ENCODE peak calls at places on chromosome 15, in five cellular contexts. X is HepG2, W is K562, N is GM12878, G is H1. O is an unnamed sample.

GRCh38 chr15:95464091-95464888 is 866.2 kb upstream of the NR2F2 start:
- DNase-seq in X (no peak), W (no peak), N (no peak), G (no peak), O (no peak)

GRCh38 chr15:76626611-76627010 is 278.5 kb downstream of the SCAPER start:
- DNase-seq in X (no peak), W (no peak), N (no peak), G (no peak), O (no peak)

GRCh38 chr15:41883484-41883825 is 10.4 kb downstream of the SPTBN5 start:
- DNase-seq in X (no peak), W (no peak), N (no peak), G (no peak), O (no peak)

GRCh38 chr15:52680756-52681155 is 1.6 kb upstream of the ATOSA start:
- DNase-seq in X (no peak), W (no peak), N (no peak), G (no peak), O (no peak)

GRCh38 chr15:64883997-64884511 is 27.6 kb upstream of the ANKDD1A start:
- DNase-seq in X (no peak), W (no peak), N (peak), G (no peak), O (peak)

GRCh38 chr15:57427367-57427821 is 51.1 kb downstream of the CGNL1 start:
- DNase-seq in X (peak), W (no peak), N (no peak), G (peak), O (no peak)

GRCh38 chr15:58015565-58015964 is 49.9 kb downstream of the ALDH1A2 start:
- DNase-seq in X (no peak), W (no peak), N (no peak), G (no peak), O (no peak)

GRCh38 chr15:60407406-60407805 is 9.6 kb upstream of the ANXA2 start:
- DNase-seq in X (no peak), W (no peak), N (no peak), G (no peak), O (no peak)

GRCh38 chr15:92049290-92050008 is 195.9 kb downstream of the SLCO3A1 start:
- DNase-seq in X (no peak), W (no peak), N (no peak), G (no peak), O (no peak)

GRCh38 chr15:48566669-48567068 is 78.8 kb downstream of the FBN1 start:
- DNase-seq in X (no peak), W (no peak), N (no peak), G (no peak), O (no peak)

GRCh38 chr15:27046891-27047290 is 75.9 kb downstream of the GABRG3 start:
- DNase-seq in X (no peak), W (no peak), N (no peak), G (no peak), O (no peak)

DNA sequence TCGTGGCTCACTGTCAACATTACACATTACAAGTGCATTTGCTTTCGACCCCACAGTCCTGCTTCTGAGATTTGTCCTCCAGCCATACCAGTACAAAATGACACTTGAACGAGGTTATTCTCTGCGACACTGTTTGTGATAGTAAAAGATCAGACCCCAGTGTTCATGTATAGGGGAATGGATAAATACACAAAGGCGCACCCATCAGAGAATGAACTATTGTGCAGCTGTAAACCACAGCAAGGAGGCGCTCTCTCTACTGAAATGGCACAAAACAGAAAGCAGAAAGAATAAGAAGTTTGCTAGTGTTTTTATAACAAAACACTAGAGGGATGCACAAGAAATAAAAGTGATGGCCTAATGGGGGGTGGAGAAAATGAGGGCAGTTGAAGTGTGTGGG is 4.9 kb upstream of the CHSY1 start:
- DNase-seq in X (no peak), W (no peak), N (no peak), G (no peak), O (no peak)
- TF ChIP-seq USF2 in X (no peak), W (no peak), N (no peak), G (no peak), O (no peak)

GRCh38 chr15:66880380-66881155 is 178.5 kb downstream of the SMAD6 start:
- DNase-seq in X (no peak), W (no peak), N (no peak), G (no peak), O (no peak)

GRCh38 chr15:66884661-66885237 is 180.7 kb upstream of the SMAD3 start:
- DNase-seq in X (no peak), W (no peak), N (no peak), G (no peak), O (no peak)

GRCh38 chr15:66881173-66881905 is 179.3 kb downstream of the SMAD6 start:
- DNase-seq in X (no peak), W (no peak), N (no peak), G (no peak), O (no peak)

GRCh38 chr15:66883322-66883911 is 181.4 kb downstream of the SMAD6 start:
- DNase-seq in X (peak), W (peak), N (no peak), G (peak), O (no peak)

GRCh38 chr15:66882251-66883020 is 180.4 kb downstream of the SMAD6 start:
- DNase-seq in X (no peak), W (no peak), N (no peak), G (no peak), O (no peak)
- TF ChIP-seq YY1 in X (no peak), W (no peak), N (no peak), G (no peak), O (peak)

GRCh38 chr15:80183886-80184285 is 31.1 kb downstream of the FAH start:
- DNase-seq in X (no peak), W (no peak), N (no peak), G (no peak), O (peak)
- TF ChIP-seq USF2 in X (no peak), W (no peak), N (no peak), G (no peak), O (no peak)

GRCh38 chr15:90959894-90960293 is 5.2 kb downstream of the RCCD1 start:
- DNase-seq in X (no peak), W (no peak), N (no peak), G (no peak), O (no peak)
- TF ChIP-seq YY1 in X (no peak), W (no peak), N (no peak), G (no peak), O (no peak)

DNA sequence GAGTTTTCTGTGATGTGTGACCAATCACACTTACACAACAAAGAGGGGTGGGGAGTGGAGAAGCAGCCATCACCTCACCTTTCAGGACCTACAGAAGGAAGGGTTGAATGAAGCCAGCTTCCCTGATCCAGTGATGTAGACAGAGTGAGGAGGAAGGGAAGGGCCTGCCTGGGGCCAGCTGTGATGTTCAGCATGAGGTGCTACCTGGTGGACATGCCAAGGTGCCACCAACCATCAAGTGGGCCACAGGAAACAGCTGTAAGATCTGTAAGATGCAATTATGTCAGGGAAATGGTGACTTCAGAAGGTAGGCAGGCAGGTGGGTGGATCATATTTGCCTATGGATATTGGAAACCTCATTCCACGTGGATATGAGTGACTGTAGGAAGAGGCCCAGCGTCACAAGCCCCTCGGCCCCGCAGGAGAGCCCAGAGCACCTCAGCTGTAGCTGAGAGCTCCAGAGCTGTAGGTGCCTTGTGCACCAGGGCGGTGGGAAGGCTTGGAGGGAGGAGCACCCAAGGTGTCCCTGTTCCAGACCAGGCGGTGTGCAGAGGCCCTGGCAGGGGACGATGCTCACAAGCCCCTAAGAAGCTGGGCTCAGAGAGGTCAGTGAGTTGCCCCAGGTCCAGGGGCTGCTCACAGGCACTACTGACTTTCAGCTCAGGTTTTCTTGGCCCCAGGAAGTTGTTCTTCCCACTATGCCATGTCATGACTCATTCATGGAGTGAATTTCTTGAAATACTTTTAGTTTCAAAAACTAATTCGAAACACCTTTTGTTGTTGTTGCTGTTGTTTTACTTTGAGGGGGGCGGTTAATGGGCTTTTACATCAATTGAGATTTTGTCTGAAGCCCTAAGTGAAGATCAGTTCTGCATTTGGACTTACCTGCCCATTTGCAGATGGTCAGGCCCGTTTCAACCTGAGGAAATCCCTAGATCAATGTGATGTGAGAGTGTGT is 94.2 kb upstream of the ALDH1A3 start:
- DNase-seq in X (no peak), W (no peak), N (peak), G (no peak), O (no peak)
- TF ChIP-seq USF2 in X (no peak), W (no peak), N (no peak), G (no peak), O (no peak)

GRCh38 chr15:99603828-99604227 is 38.0 kb downstream of the MEF2A start:
- DNase-seq in X (no peak), W (no peak), N (no peak), G (no peak), O (no peak)

GRCh38 chr15:99605490-99605931 is 39.7 kb downstream of the MEF2A start:
- DNase-seq in X (no peak), W (no peak), N (no peak), G (no peak), O (no peak)

GRCh38 chr15:99604865-99605264 is 39.1 kb downstream of the MEF2A start:
- DNase-seq in X (no peak), W (no peak), N (no peak), G (no peak), O (no peak)

GRCh38 chr15:99605990-99606389 is 40.2 kb downstream of the MEF2A start:
- DNase-seq in X (no peak), W (no peak), N (no peak), G (no peak), O (no peak)

DNA sequence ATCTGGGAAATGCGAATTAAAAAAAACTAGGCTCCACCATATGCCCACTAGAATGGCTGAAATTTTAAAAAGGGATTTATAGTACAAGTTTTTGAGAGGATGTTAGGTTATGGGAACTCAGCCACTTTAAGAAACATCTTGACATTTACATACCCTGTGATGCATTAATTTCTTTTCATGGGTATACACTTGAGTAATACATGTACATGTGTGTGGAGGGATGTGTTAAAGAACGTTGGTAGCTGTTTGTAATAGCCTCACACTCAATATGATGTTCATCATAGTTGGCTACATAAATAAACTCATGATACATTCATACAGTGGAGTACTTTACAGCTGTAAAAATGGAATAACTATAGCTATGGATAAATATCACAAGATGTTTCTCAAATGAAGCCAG is 40.9 kb downstream of the MEF2A start:
- DNase-seq in X (no peak), W (no peak), N (no peak), G (no peak), O (no peak)
- TF ChIP-seq YY1 in X (no peak), W (no peak), N (no peak), G (no peak), O (no peak)